ENCODE peak calls at places on chromosome 10, in five cellular contexts. S, D, J, L and M are unnamed samples.
A peak's percentile ranks its signal among the peaks of the same experiment; 100 is the strongest.

GRCh38 chr10:71564221-71564820 is 155.3 kb downstream of the C10orf105 start:
- DNase-seq in S (no peak), D (no peak), J (no peak), L (no peak), M (no peak)

GRCh38 chr10:71396084-71396713 is 521 bp upstream of the CDH23 start:
- DNase-seq in S (peak; percentile 84), D (peak; percentile 79), J (no peak), L (peak; percentile 6), M (peak; percentile 78)

GRCh38 chr10:130757271-130757670 is 554.2 kb downstream of the TCERG1L start:
- DNase-seq in S (no peak), D (no peak), J (no peak), L (no peak), M (no peak)

GRCh38 chr10:2619927-2620326 is 447.4 kb upstream of the PFKP start:
- DNase-seq in S (no peak), D (no peak), J (no peak), L (peak; percentile 26), M (no peak)

GRCh38 chr10:16756561-16757221 is 60.5 kb downstream of the RSU1 start:
- DNase-seq in S (no peak), D (no peak), J (peak; percentile 75), L (peak; percentile 17), M (no peak)

GRCh38 chr10:58701398-58702135 is 188.9 kb downstream of the BICC1 start:
- DNase-seq in S (no peak), D (no peak), J (peak; percentile 81), L (no peak), M (no peak)

GRCh38 chr10:80444646-80445319 is 9.3 kb upstream of the TSPAN14 start:
- DNase-seq in S (peak; percentile 65), D (peak; percentile 58), J (peak; percentile 74), L (peak; percentile 85), M (peak; percentile 70)

GRCh38 chr10:45375101-45375500 is 1.1 kb downstream of the ALOX5 start:
- DNase-seq in S (no peak), D (no peak), J (no peak), L (no peak), M (no peak)

GRCh38 chr10:118585794-118586193 is 9.7 kb downstream of the PRLHR start:
- DNase-seq in S (no peak), D (no peak), J (no peak), L (no peak), M (no peak)

GRCh38 chr10:76282122-76283030 is 851.0 kb downstream of the LRMDA start:
- DNase-seq in S (no peak), D (no peak), J (peak; percentile 69), L (peak; percentile 72), M (no peak)

GRCh38 chr10:71433983-71434744 is 37.4 kb downstream of the CDH23 start:
- DNase-seq in S (peak; percentile 22), D (peak; percentile 40), J (no peak), L (no peak), M (no peak)

GRCh38 chr10:84076047-84076388 is 63.3 kb upstream of the GHITM start:
- DNase-seq in S (no peak), D (no peak), J (peak; percentile 70), L (peak; percentile 84), M (no peak)

GRCh38 chr10:61354538-61354937 is 98.6 kb downstream of the TMEM26 start:
- DNase-seq in S (no peak), D (no peak), J (no peak), L (no peak), M (no peak)

GRCh38 chr10:116511365-116511764 is 34.4 kb upstream of the PNLIP start:
- DNase-seq in S (no peak), D (no peak), J (no peak), L (no peak), M (no peak)

GRCh38 chr10:61752111-61753011 is 89.6 kb downstream of the CABCOCO1 start:
- DNase-seq in S (no peak), D (no peak), J (peak; percentile 51), L (peak; percentile 87), M (no peak)

GRCh38 chr10:100878291-100878910 is 34.4 kb upstream of the SLF2 start:
- DNase-seq in S (peak; percentile 80), D (peak; percentile 71), J (peak; percentile 77), L (peak; percentile 83), M (peak; percentile 75)

GRCh38 chr10:62492012-62492869 is 118.1 kb downstream of the ZNF365 start:
- DNase-seq in S (no peak), D (no peak), J (peak; percentile 25), L (peak; percentile 20), M (peak; percentile 11)

GRCh38 chr10:35959103-35959740 is 317.1 kb upstream of the FZD8 start:
- DNase-seq in S (no peak), D (no peak), J (peak; percentile 46), L (peak; percentile 88), M (no peak)

GRCh38 chr10:35963685-35964084 is 321.6 kb upstream of the FZD8 start:
- DNase-seq in S (no peak), D (no peak), J (no peak), L (no peak), M (no peak)

GRCh38 chr10:35961501-35961900 is 319.4 kb upstream of the FZD8 start:
- DNase-seq in S (no peak), D (no peak), J (peak; percentile 68), L (peak; percentile 88), M (no peak)
- H2BK15ac ChIP-seq in S (no peak overlapping the region), D (no peak overlapping the region), J (no peak overlapping the region), L (no peak overlapping the region), M (no peak overlapping the region)

DNA sequence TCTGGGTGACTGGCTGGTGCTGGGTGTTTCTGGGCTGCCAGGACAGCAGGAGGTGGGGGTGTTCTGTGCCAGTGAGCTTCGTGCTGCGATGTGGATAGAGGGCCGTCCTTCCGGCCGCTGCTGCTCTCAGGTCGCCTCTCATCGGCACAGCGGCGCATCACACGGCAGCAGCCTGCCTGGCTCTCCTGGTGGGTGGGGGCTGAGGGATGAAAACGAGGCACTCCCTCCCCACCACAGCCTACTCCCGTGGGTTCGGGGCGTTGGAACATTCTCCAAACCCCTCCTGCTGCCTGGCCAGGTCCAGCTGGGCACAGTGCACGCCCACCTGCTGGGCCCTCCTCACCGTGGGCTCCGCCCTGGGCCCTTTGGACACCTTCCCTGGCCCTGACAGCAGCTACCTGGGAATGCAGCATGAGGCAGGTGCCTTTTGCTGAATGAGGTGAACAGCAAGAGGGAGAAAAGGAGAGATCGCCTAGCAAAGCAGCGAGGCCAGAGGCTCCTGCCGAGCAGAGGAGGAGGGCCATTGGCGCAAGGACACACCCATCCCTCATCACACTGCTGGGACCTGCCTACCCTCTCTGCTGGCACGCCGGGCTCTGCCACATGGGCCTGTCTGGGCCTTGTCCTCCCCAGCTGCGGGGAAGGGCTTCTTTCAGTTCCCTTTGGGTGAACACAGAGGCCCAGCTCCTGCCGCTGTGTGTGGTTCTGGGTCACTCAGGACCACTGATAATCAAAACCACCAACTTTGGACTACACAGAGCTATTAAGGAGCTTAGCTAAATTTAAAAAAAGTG is 33.4 kb downstream of the INPP5A start:
- DNase-seq in S (no peak), D (no peak), J (no peak), L (no peak), M (no peak)
- H2AK5ac ChIP-seq in S (no peak overlapping the region), D (peak overlapping the region; percentile 39), J (peak overlapping the region; percentile 39), L (peak overlapping the region; percentile 75), M (peak overlapping the region; percentile 27)

GRCh38 chr10:32957341-32958084 is 517 bp downstream of the ITGB1 start:
- DNase-seq in S (peak; percentile 66), D (peak; percentile 73), J (no peak), L (no peak), M (peak; percentile 45)

GRCh38 chr10:32960022-32960421 is 2.0 kb upstream of the ITGB1 start:
- DNase-seq in S (no peak), D (no peak), J (no peak), L (no peak), M (no peak)

GRCh38 chr10:32961343-32961891 is 3.4 kb upstream of the ITGB1 start:
- DNase-seq in S (no peak), D (no peak), J (no peak), L (no peak), M (no peak)

GRCh38 chr10:32958085-32958991 is at the start of gene ITGB1:
- DNase-seq in S (peak; percentile 97), D (peak; percentile 95), J (peak; percentile 95), L (peak; percentile 97), M (peak; percentile 95)

DNA sequence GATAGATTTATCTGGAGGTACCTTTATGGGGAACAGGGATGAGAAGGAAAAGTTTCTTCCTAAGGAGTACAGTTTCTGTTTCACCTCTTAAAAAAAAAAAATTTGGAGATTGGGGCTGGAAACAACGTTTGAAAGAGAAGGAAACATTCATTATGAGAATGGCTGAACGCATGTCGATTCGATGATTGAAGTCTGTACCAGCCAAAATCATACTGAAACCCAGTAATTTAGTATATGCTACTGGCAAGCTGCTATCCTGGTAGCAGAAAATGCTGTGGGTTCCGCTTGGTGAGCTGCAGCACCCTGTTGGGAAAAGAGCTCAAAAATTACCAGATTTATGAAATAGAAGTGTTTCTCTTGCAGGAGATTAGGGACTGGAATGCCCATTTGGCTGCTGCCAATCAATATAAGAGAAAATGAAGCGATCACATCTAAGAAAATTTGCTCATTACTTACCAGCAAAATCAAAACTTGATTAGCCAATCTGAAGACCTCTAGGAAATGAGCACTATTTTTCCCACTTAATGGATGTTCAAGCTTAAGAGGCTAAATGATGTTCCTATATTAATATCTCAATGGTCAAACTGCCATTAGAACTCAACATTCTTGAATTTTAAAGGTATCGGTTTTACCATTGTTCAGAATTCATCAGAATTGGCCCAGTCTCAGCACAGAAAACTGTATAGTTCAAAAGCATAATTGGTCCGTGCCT is 1.1 kb upstream of the ITGB1 start:
- DNase-seq in S (no peak), D (no peak), J (no peak), L (no peak), M (no peak)
- H2AFZ ChIP-seq in S (no peak overlapping the region), D (no peak overlapping the region), J (peak overlapping the region; percentile 76), L (no peak overlapping the region), M (peak overlapping the region; percentile 90)

GRCh38 chr10:90398551-90398950 is 459.3 kb downstream of the HTR7 start:
- DNase-seq in S (no peak), D (no peak), J (peak; percentile 25), L (peak; percentile 67), M (no peak)

GRCh38 chr10:90399782-90400181 is 458.1 kb downstream of the HTR7 start:
- DNase-seq in S (no peak), D (no peak), J (no peak), L (peak; percentile 68), M (no peak)

GRCh38 chr10:90394306-90394705 is 463.5 kb downstream of the HTR7 start:
- DNase-seq in S (peak; percentile 25), D (no peak), J (no peak), L (no peak), M (no peak)
- H2BK15ac ChIP-seq in S (no peak overlapping the region), D (no peak overlapping the region), J (no peak overlapping the region), L (no peak overlapping the region), M (no peak overlapping the region)

DNA sequence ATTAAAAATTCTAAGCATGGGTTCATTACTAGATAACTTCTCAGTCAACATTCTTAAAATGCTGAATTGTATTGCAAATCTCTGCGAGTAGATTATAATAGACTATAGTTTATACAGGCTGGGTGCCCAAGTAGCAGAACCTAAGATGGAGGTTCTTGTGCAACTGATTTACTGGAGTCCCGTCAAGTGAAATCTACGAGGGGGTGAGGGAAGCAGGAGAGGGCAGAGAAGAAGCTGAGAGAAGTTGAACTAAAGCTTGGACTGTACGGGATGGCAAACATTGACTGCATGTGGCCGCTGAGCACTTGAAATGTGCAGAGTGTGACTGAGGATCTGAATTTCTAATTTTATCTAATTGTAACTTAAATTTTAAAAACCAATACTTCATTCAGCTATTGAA is 124.5 kb downstream of the CTNNA3 start:
- DNase-seq in S (no peak), D (no peak), J (no peak), L (no peak), M (no peak)
- H2AK5ac ChIP-seq in S (no peak overlapping the region), D (no peak overlapping the region), J (no peak overlapping the region), L (no peak overlapping the region), M (no peak overlapping the region)